ENCODE peak calls at places on chromosomes 4 and X, in ten cellular contexts. D, O, X, K, J, N, Q, E, L and F are unnamed samples.
A peak's percentile ranks its signal among the peaks of the same experiment; 100 is the strongest.

GRCh38 chr4:112766422-112766821 is 129.5 kb downstream of the LARP7 start:
- DNase-seq in D (no peak), O (no peak), X (no peak), K (no peak), J (peak; percentile 49), N (no peak), Q (no peak), E (no peak), L (no peak), F (no peak)

GRCh38 chr4:133316874-133317273 is 167.8 kb downstream of the PCDH10 start:
- DNase-seq in D (no peak), O (no peak), X (no peak), K (no peak), J (peak; percentile 37), N (no peak), Q (no peak), E (no peak), L (no peak), F (no peak)

GRCh38 chrX:115897956-115898355 is 272.6 kb upstream of the AGTR2 start:
- DNase-seq in D (peak; percentile 6), O (no peak), X (no peak), K (no peak), J (no peak), N (no peak), Q (no peak), E (no peak), L (no peak), F (no peak)

GRCh38 chr4:148808416-148808815 is 366.2 kb upstream of the NR3C2 start:
- DNase-seq in D (no peak), O (no peak), X (no peak), K (no peak), J (no peak), N (no peak), Q (no peak), E (no peak), L (no peak), F (no peak)

GRCh38 chr4:84632092-84632491 is 49.2 kb downstream of the CDS1 start:
- DNase-seq in D (no peak), O (no peak), X (no peak), K (no peak), J (peak; percentile 88), N (no peak), Q (no peak), E (no peak), L (no peak), F (no peak)

GRCh38 chrX:106039920-106040319 is 1.4 kb upstream of the SERPINA7 start:
- DNase-seq in D (no peak), O (no peak), X (no peak), K (no peak), J (peak; percentile 29), N (no peak), Q (no peak), E (no peak), L (peak; percentile 14), F (no peak)

GRCh38 chrX:148929686-148930085 is 429.3 kb downstream of the AFF2 start:
- DNase-seq in D (no peak), O (no peak), X (no peak), K (no peak), J (peak; percentile 57), N (no peak), Q (no peak), E (no peak), L (no peak), F (no peak)

GRCh38 chr4:177191586-177191985 is 118.1 kb upstream of the NEIL3 start:
- DNase-seq in D (no peak), O (no peak), X (no peak), K (no peak), J (no peak), N (no peak), Q (no peak), E (no peak), L (no peak), F (no peak)

GRCh38 chrX:115011428-115011827 is 6.0 kb downstream of the IL13RA2 start:
- DNase-seq in D (no peak), O (no peak), X (no peak), K (no peak), J (no peak), N (no peak), Q (no peak), E (no peak), L (no peak), F (no peak)

GRCh38 chr4:183757105-183757504 is 98.0 kb downstream of the TRAPPC11 start:
- DNase-seq in D (no peak), O (peak; percentile 22), X (no peak), K (no peak), J (peak; percentile 33), N (no peak), Q (no peak), E (no peak), L (no peak), F (no peak)

GRCh38 chr4:108030332-108030731 is 40.6 kb downstream of the HADH start:
- DNase-seq in D (no peak), O (no peak), X (no peak), K (peak; percentile 52), J (peak; percentile 77), N (no peak), Q (no peak), E (peak; percentile 25), L (no peak), F (peak; percentile 25)

GRCh38 chrX:7950865-7951264 is 23.7 kb upstream of the PNPLA4 start:
- DNase-seq in D (no peak), O (no peak), X (no peak), K (no peak), J (no peak), N (no peak), Q (no peak), E (no peak), L (no peak), F (no peak)

GRCh38 chr4:10546-10870 is 42.6 kb upstream of the ZNF595 start:
- DNase-seq in D (no peak), O (no peak), X (no peak), K (no peak), J (no peak), N (no peak), Q (no peak), E (no peak), L (no peak), F (no peak)
- H3K4me3 ChIP-seq in D (no peak overlapping the region), O (no peak overlapping the region), X (no peak overlapping the region), K (no peak overlapping the region), J (no peak overlapping the region), N (no peak overlapping the region), Q (no peak overlapping the region), E (no peak overlapping the region), L (no peak overlapping the region), F (no peak overlapping the region)

GRCh38 chrX:17000751-17001150 is 54.3 kb downstream of the REPS2 start:
- DNase-seq in D (no peak), O (no peak), X (no peak), K (no peak), J (no peak), N (no peak), Q (no peak), E (no peak), L (no peak), F (no peak)
- H3K4me3 ChIP-seq in D (no peak overlapping the region), O (no peak overlapping the region), X (no peak overlapping the region), K (no peak overlapping the region), J (no peak overlapping the region), N (no peak overlapping the region), Q (no peak overlapping the region), E (no peak overlapping the region), L (no peak overlapping the region), F (no peak overlapping the region)

GRCh38 chrX:107827852-107828251 is 2.2 kb downstream of the MID2 start:
- DNase-seq in D (no peak), O (no peak), X (no peak), K (no peak), J (peak; percentile 19), N (no peak), Q (no peak), E (no peak), L (no peak), F (no peak)
- H3K4me3 ChIP-seq in D (peak overlapping the region; percentile 73), O (peak overlapping the region; percentile 62), X (peak overlapping the region; percentile 64), K (no peak overlapping the region), J (no peak overlapping the region), N (peak overlapping the region; percentile 57), Q (no peak overlapping the region), E (no peak overlapping the region), L (no peak overlapping the region), F (no peak overlapping the region)

DNA sequence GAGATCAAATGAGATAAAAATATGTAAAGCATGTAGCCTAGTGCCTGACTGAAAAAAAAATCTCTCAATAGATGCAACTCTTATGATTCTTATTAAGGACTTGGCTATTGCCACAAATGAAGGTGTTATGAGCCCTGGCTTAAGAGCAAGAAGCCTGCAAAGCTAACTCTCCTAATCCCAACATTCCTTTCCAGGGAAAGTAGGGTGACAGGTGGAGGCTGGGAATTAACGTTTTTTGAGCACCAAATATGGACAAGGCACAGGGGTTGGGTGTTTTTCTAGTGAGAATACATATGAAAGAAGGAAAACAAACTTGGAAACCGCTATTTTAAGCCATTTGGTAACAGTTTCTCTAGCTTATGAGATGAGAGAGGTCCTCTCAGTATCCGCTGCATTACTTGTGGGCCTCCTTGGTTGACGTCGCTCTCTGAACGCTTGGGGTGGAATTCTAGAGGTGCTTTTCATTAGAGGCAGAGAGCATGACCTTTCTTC is 2.4 kb downstream of the RHOH start:
- DNase-seq in D (no peak), O (no peak), X (no peak), K (no peak), J (no peak), N (no peak), Q (no peak), E (no peak), L (no peak), F (no peak)
- H3K4me3 ChIP-seq in D (no peak overlapping the region), O (no peak overlapping the region), X (peak overlapping the region; percentile 20), K (no peak overlapping the region), J (no peak overlapping the region), N (no peak overlapping the region), Q (no peak overlapping the region), E (no peak overlapping the region), L (no peak overlapping the region), F (no peak overlapping the region)

GRCh38 chr4:88457307-88458090 is 580 bp downstream of the HERC5 start:
- DNase-seq in D (peak; percentile 67), O (no peak), X (peak; percentile 77), K (no peak), J (peak; percentile 37), N (no peak), Q (peak; percentile 40), E (peak; percentile 20), L (peak; percentile 59), F (no peak)
- H3K4me3 ChIP-seq in D (peak overlapping the region; percentile 82), O (peak overlapping the region; percentile 58), X (peak overlapping the region; percentile 74), K (peak overlapping the region; percentile 45), J (peak overlapping the region; percentile 65), N (peak overlapping the region; percentile 68), Q (peak overlapping the region; percentile 79), E (peak overlapping the region; percentile 55), L (peak overlapping the region; percentile 83), F (peak overlapping the region; percentile 51)

GRCh38 chr4:76206222-76206942 is 7.2 kb downstream of the SCARB2 start:
- DNase-seq in D (no peak), O (no peak), X (no peak), K (no peak), J (no peak), N (no peak), Q (peak; percentile 40), E (no peak), L (no peak), F (no peak)
- H3K4me3 ChIP-seq in D (peak overlapping the region; percentile 95), O (no peak overlapping the region), X (no peak overlapping the region), K (no peak overlapping the region), J (no peak overlapping the region), N (no peak overlapping the region), Q (no peak overlapping the region), E (no peak overlapping the region), L (no peak overlapping the region), F (no peak overlapping the region)

GRCh38 chr4:95020521-95020920 is 262.8 kb downstream of the BMPR1B start:
- DNase-seq in D (no peak), O (no peak), X (no peak), K (no peak), J (no peak), N (no peak), Q (no peak), E (no peak), L (no peak), F (no peak)
- H3K4me3 ChIP-seq in D (no peak overlapping the region), O (no peak overlapping the region), X (no peak overlapping the region), K (no peak overlapping the region), J (no peak overlapping the region), N (no peak overlapping the region), Q (no peak overlapping the region), E (no peak overlapping the region), L (no peak overlapping the region), F (no peak overlapping the region)